ENCODE peak calls at places on chromosomes 1 and 21, in five cellular contexts. O is GM12878, Z is GM23338, A is DND-41, M is osteoblast. R is an unnamed sample.
A peak's percentile ranks its signal among the peaks of the same experiment; 100 is the strongest.

GRCh38 chr1:25613091-25613490 is 3.5 kb upstream of the MAN1C1 start:
- DNase-seq in Z (no peak), M (no peak), A (no peak), O (no peak), R (no peak)

GRCh38 chr1:239744851-239745250 is 346.8 kb upstream of the FMN2 start:
- DNase-seq in O (no peak), Z (no peak), A (no peak), M (no peak), R (no peak)

GRCh38 chr1:196128835-196129234 is 479.4 kb downstream of the KCNT2 start:
- DNase-seq in O (no peak), M (no peak), A (no peak), Z (no peak), R (no peak)

GRCh38 chr1:163706915-163707314 is 385.2 kb downstream of the NUF2 start:
- DNase-seq in Z (no peak), M (no peak), A (no peak), O (no peak), R (no peak)

GRCh38 chr1:183267646-183268431 is 81.8 kb downstream of the LAMC2 start:
- DNase-seq in M (peak; percentile 93), Z (no peak), O (no peak), A (no peak), R (peak; percentile 88)

GRCh38 chr1:33348676-33349080 is 27.8 kb upstream of the A3GALT2 start:
- DNase-seq in M (peak; percentile 71), A (peak; percentile 43), O (no peak), Z (no peak), R (no peak)

GRCh38 chr1:27658951-27659496 is 13.0 kb downstream of the IFI6 start:
- DNase-seq in M (peak; percentile 96), O (peak; percentile 62), Z (peak; percentile 56), A (peak; percentile 80), R (peak; percentile 84)

GRCh38 chr1:243745361-243745760 is 104.7 kb downstream of the AKT3 start:
- DNase-seq in Z (no peak), O (no peak), A (no peak), M (no peak), R (no peak)

GRCh38 chr1:206041640-206042039 is 11.3 kb upstream of the RHEX start:
- DNase-seq in A (no peak), Z (peak; percentile 62), O (no peak), M (no peak), R (no peak)

GRCh38 chr1:111110197-111110899 is 29.5 kb downstream of the DRAM2 start:
- DNase-seq in M (no peak), Z (no peak), A (no peak), O (no peak), R (no peak)

GRCh38 chr1:204348722-204349121 is 11.0 kb downstream of the PLEKHA6 start:
- DNase-seq in Z (peak; percentile 46), M (peak; percentile 82), O (no peak), A (no peak), R (no peak)

GRCh38 chr1:161200992-161201827 is 957 bp upstream of the NDUFS2 start:
- DNase-seq in Z (peak; percentile 42), M (peak; percentile 83), A (no peak), O (no peak), R (no peak)

GRCh38 chr1:144551543-144552424 is 40.9 kb upstream of the PPIAL4F start:
- DNase-seq in Z (peak; percentile 95), M (peak; percentile 92), O (peak; percentile 89), A (peak; percentile 34), R (peak; percentile 84)

GRCh38 chr1:23720256-23720995 is 22.8 kb upstream of the ELOA start:
- DNase-seq in M (no peak), A (no peak), O (peak; percentile 92), Z (no peak), R (no peak)

GRCh38 chr1:24856787-24857527 is 73.1 kb downstream of the RUNX3 start:
- DNase-seq in Z (no peak), O (no peak), M (no peak), A (no peak), R (no peak)

GRCh38 chr1:218460367-218460766 is 115.2 kb downstream of the TGFB2 start:
- DNase-seq in Z (peak; percentile 36), M (no peak), A (no peak), O (no peak), R (no peak)

GRCh38 chr1:240539700-240540414 is 72.1 kb downstream of the GREM2 start:
- DNase-seq in M (peak; percentile 25), Z (peak; percentile 23), O (no peak), A (peak; percentile 12), R (no peak)

GRCh38 chr1:59071289-59071688 is 225.6 kb upstream of the FGGY start:
- DNase-seq in Z (no peak), O (no peak), M (no peak), A (peak; percentile 68), R (no peak)
- H3K4me2 ChIP-seq in Z (peak overlapping the region; percentile 35), O (peak overlapping the region; percentile 11), M (no peak overlapping the region), A (peak overlapping the region; percentile 52), R (no peak overlapping the region)

GRCh38 chr1:47575855-47576757 is 138.3 kb downstream of the FOXD2 start:
- DNase-seq in A (no peak), M (peak; percentile 89), Z (no peak), O (no peak), R (no peak)

GRCh38 chr1:47578026-47578861 is 140.4 kb downstream of the FOXD2 start:
- DNase-seq in Z (peak; percentile 17), O (no peak), A (no peak), M (peak; percentile 49), R (no peak)

GRCh38 chr1:47578862-47579419 is 141.1 kb downstream of the FOXD2 start:
- DNase-seq in A (no peak), M (peak; percentile 49), Z (no peak), O (no peak), R (no peak)

GRCh38 chr1:47576758-47577115 is 138.9 kb downstream of the FOXD2 start:
- DNase-seq in Z (no peak), A (no peak), M (no peak), O (no peak), R (no peak)

DNA sequence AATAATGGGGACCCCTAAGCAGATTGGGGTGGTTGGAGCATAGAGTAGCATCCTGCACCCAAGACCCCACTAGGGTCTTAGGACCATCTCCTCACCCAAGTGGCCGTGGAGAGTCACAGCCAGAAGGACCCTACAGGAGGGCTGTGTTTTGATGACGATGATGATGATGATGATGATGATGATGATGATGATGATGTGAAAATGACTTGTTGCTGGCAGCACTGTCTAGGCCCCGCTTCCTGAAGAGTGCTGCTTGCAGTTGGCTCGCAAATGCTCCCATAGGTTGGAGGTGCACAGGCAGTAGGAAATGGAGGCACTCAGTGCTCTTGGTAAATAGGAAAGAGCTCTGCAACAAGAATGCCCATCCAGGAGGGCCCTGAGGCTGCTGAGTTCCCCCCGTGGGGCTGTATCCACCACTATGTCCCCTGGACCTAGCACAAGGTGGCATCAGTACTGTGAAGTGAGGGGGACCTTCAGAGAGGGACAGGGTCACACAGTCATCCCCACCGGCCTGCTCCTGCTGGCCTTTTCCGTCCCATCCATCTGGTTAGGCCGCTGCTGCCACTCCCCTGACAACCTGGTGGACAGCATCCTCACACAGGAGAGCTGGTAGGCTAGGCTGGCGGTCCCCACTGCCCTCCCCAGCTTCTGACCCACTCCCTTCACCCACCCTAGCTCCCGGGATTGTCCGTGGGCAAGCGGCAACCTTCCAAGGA is 139.6 kb downstream of the FOXD2 start:
- DNase-seq in Z (no peak), M (no peak), O (no peak), A (no peak), R (no peak)
- H3K4me1 ChIP-seq in Z (peaks cover 6% of the 10 kb centered on the region), M (peaks cover 8% of the 10 kb centered on the region), O (no peaks in the 10 kb centered on the region), A (no peaks in the 10 kb centered on the region), R (no peaks in the 10 kb centered on the region)

GRCh38 chr1:98921817-98922216 is 82.8 kb downstream of the PLPPR5 start:
- DNase-seq in Z (no peak), O (no peak), M (no peak), A (no peak), R (no peak)
- TF ChIP-seq CTCF in Z (no peak), O (no peak), M (no peak), A (no peak), R (no peak)

DNA sequence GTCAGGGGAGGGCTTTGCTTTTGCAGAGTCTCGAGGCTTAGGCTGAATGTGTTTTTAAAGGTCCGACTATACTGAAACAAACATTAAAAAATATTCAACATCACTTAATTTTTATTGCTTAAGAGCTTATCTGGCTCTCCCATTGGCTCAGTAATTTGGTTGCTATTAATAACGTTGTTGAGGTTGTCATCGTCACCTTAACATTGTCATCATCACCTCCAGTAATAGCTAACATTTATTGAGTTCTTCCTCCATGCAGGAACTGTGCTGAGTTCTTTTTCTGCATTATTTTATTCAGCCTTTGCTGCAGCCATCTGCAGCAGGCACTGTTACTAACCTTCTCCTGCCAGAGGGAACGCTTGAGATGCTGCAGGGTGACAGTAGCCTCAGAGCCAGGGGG is 40.1 kb downstream of the ADARB1 start:
- DNase-seq in O (no peak), M (no peak), A (no peak), Z (no peak), R (no peak)
- H3K4me2 ChIP-seq in O (no peak overlapping the region), M (no peak overlapping the region), A (no peak overlapping the region), Z (no peak overlapping the region), R (no peak overlapping the region)

DNA sequence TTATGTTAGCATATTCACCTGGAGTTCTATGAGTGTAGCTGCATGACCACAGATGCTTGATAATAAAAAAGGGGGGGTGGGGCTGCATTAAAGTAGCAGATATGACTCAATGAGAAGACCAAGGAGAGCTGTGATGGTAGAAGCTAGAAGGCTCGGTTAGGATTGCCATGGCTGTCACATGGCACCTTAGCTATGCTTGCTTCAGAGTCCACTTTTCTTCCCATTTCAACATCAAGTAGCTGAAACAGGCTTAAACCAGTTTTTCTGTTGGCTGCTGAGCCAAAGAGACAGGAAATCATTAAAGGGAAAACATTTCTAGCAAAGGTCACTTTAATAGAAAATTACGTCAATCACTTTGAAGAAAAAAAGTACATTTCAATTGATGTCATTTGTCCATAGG is 488.3 kb upstream of the PRMT6 start:
- DNase-seq in O (no peak), A (no peak), Z (no peak), M (no peak), R (no peak)
- H3K4me1 ChIP-seq in O (no peaks in the 10 kb centered on the region), A (no peaks in the 10 kb centered on the region), Z (no peaks in the 10 kb centered on the region), M (no peaks in the 10 kb centered on the region), R (no peaks in the 10 kb centered on the region)

DNA sequence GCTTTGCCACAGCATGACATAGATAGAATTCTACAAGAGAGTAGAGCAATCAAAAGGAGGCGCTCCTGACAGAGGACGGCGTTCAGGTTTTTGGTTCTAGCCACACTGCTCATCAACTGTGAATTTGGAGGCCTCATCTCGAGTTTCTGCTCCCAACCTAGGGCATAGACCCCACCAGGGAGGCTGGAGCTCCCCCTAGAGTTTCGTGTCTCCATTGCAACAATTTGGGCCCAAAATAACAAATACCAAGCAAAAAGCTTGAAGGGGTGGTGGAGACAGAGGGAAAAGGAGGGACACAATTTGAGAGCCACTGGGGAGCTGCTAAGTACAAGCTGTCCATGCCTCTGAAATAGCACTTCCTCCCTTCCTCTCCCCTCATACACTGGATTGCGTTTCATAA is 297.0 kb downstream of the GPATCH2 start:
- DNase-seq in M (peak; percentile 55), A (peak; percentile 7), O (no peak), Z (peak; percentile 84), R (no peak)
- TF ChIP-seq CTCF in M (peak; percentile 52), A (peak; percentile 49), O (peak; percentile 65), Z (peak; percentile 89), R (peak; percentile 86)